ENCODE peak calls at places on chromosomes 2 and 18, in eight cellular contexts. O, I, F, A, X, U, W and M are unnamed samples.

GRCh38 chr2:204505946-204506345 is 39.3 kb upstream of the PARD3B start:
- DNase-seq in W (no peak), I (no peak), X (no peak), A (peak), O (peak), F (peak), U (no peak), M (no peak)

GRCh38 chr18:58140366-58141325 is 96.6 kb downstream of the NEDD4L start:
- DNase-seq in A (no peak), I (no peak), F (peak), X (no peak), U (no peak), O (no peak), W (no peak), M (no peak)

GRCh38 chr2:224143521-224143920 is 104.4 kb upstream of the SERPINE2 start:
- DNase-seq in U (no peak), F (no peak), A (no peak), O (peak), X (no peak), W (no peak), I (no peak), M (no peak)

GRCh38 chr18:22348521-22349316 is 69.0 kb downstream of the CTAGE1 start:
- DNase-seq in W (no peak), O (peak), A (peak), U (peak), X (no peak), F (peak), I (peak), M (no peak)

GRCh38 chr2:100820346-100821254 is 661 bp downstream of the NPAS2 start:
- DNase-seq in F (no peak), A (no peak), U (peak), I (peak), X (no peak), W (no peak), O (no peak), M (no peak)

GRCh38 chr2:108621087-108621559 is 86.9 kb downstream of the LIMS1 start:
- DNase-seq in W (no peak), F (peak), I (no peak), O (no peak), A (peak), U (peak), X (no peak), M (no peak)

GRCh38 chr2:172456002-172456401 is 28.6 kb downstream of the ITGA6 start:
- DNase-seq in W (no peak), F (no peak), U (peak), X (no peak), A (no peak), O (no peak), I (no peak), M (no peak)

GRCh38 chr18:26840965-26841364 is 24.5 kb downstream of the AQP4 start:
- DNase-seq in X (no peak), U (no peak), W (no peak), F (no peak), O (no peak), I (no peak), A (no peak), M (no peak)

GRCh38 chr2:55618649-55619055 is 1.2 kb upstream of the PPP4R3B start:
- DNase-seq in O (peak), U (peak), W (no peak), I (peak), F (peak), X (peak), A (peak), M (no peak)

GRCh38 chr2:163132850-163133249 is 294.3 kb upstream of the KCNH7 start:
- DNase-seq in F (peak), O (peak), U (no peak), I (no peak), X (peak), W (no peak), A (peak), M (no peak)

GRCh38 chr2:157181234-157181633 is 76.3 kb upstream of the GALNT5 start:
- DNase-seq in A (no peak), X (no peak), U (no peak), I (no peak), O (peak), W (no peak), F (no peak), M (no peak)

GRCh38 chr2:29478641-29479040 is 363.4 kb downstream of the CLIP4 start:
- DNase-seq in I (no peak), U (no peak), X (no peak), F (no peak), W (no peak), O (no peak), A (no peak), M (no peak)

GRCh38 chr2:27152796-27153464 is 4.1 kb downstream of the TCF23 start:
- DNase-seq in I (no peak), F (peak), X (no peak), W (no peak), A (no peak), O (peak), U (peak), M (no peak)

GRCh38 chr2:145593280-145593679 is 1073.4 kb upstream of the ZEB2 start:
- DNase-seq in W (no peak), O (no peak), F (no peak), U (no peak), X (no peak), I (no peak), A (no peak), M (no peak)

GRCh38 chr2:99662761-99663341 is 173.0 kb upstream of the REV1 start:
- DNase-seq in U (no peak), O (peak), W (peak), X (no peak), A (peak), F (peak), I (peak), M (peak)

GRCh38 chr2:206982360-206982759 is 43.0 kb downstream of the CPO start:
- DNase-seq in U (no peak), I (no peak), X (no peak), A (no peak), F (no peak), W (no peak), O (no peak), M (no peak)

GRCh38 chr2:62071126-62071598 is 124.8 kb upstream of the B3GNT2 start:
- DNase-seq in U (no peak), F (peak), X (no peak), I (no peak), O (peak), W (no peak), A (no peak), M (no peak)

GRCh38 chr2:240145461-240145860 is 5.0 kb upstream of the OTOS start:
- DNase-seq in X (no peak), I (no peak), O (no peak), F (no peak), U (no peak), W (no peak), A (no peak), M (no peak)

GRCh38 chr2:85635636-85636035 is 19.6 kb downstream of the USP39 start:
- DNase-seq in F (peak), W (no peak), I (no peak), U (no peak), O (peak), X (no peak), A (no peak), M (no peak)

GRCh38 chr2:238856713-238857567 is 9.1 kb downstream of the TWIST2 start:
- DNase-seq in X (no peak), W (no peak), O (no peak), I (no peak), A (no peak), U (no peak), F (peak), M (peak)

GRCh38 chr2:4354678-4355077 is 651.3 kb downstream of the DCDC2C start:
- DNase-seq in W (no peak), O (no peak), U (peak), I (no peak), X (no peak), A (no peak), F (no peak), M (no peak)

GRCh38 chr2:24515335-24515734 is 24.3 kb downstream of the NCOA1 start:
- DNase-seq in X (no peak), U (no peak), O (peak), A (no peak), W (no peak), I (no peak), F (peak), M (no peak)

GRCh38 chr2:114389021-114389420 is 53.4 kb upstream of the DPP10 start:
- DNase-seq in U (no peak), W (no peak), I (no peak), F (no peak), X (no peak), O (no peak), A (no peak), M (no peak)

GRCh38 chr18:22983175-22983574 is 50.0 kb downstream of the RBBP8 start:
- DNase-seq in F (peak), U (no peak), W (no peak), X (peak), O (peak), A (peak), I (no peak), M (no peak)

GRCh38 chr2:73020306-73020656 is 51.2 kb downstream of the SFXN5 start:
- DNase-seq in O (no peak), I (no peak), W (no peak), X (no peak), A (no peak), F (no peak), U (no peak), M (peak)

GRCh38 chr2:16487686-16488085 is 177.9 kb downstream of the CYRIA start:
- DNase-seq in W (no peak), A (peak), U (peak), O (no peak), I (no peak), F (no peak), X (peak), M (no peak)

GRCh38 chr2:168336786-168337388 is 89.5 kb upstream of the STK39 start:
- DNase-seq in O (peak), W (no peak), X (no peak), I (no peak), F (no peak), A (no peak), U (peak), M (no peak)

GRCh38 chr18:35039633-35040032 is 1.6 kb upstream of the MAPRE2 start:
- DNase-seq in U (no peak), A (no peak), X (no peak), O (peak), F (peak), I (no peak), W (no peak), M (no peak)

GRCh38 chr2:113672297-113672696 is 45.2 kb downstream of the RABL2A start:
- DNase-seq in O (no peak), A (no peak), U (no peak), I (no peak), W (no peak), F (no peak), X (no peak), M (no peak)

GRCh38 chr2:9879455-9880194 is 36.4 kb downstream of the TAF1B start:
- DNase-seq in X (no peak), F (no peak), W (no peak), I (no peak), A (no peak), U (no peak), O (no peak), M (no peak)

GRCh38 chr2:35292269-35292668 is 1063.3 kb upstream of the CRIM1 start:
- DNase-seq in W (no peak), O (no peak), I (no peak), U (no peak), F (no peak), A (no peak), X (no peak), M (no peak)

GRCh38 chr2:11784747-11785610 is 38.5 kb downstream of the LPIN1 start:
- DNase-seq in X (peak), I (peak), U (peak), W (no peak), O (peak), F (peak), A (peak), M (no peak)

GRCh38 chr2:15706424-15706823 is 114.8 kb downstream of the DDX1 start:
- DNase-seq in X (no peak), U (no peak), W (no peak), O (no peak), A (no peak), I (no peak), F (no peak), M (no peak)

GRCh38 chr2:171515672-171516298 is 6.5 kb upstream of the CYBRD1 start:
- DNase-seq in U (peak), A (peak), O (peak), X (no peak), F (peak), W (no peak), I (no peak), M (no peak)

GRCh38 chr18:5197032-5197434 is at the start of gene AKAIN1:
- DNase-seq in X (peak), I (peak), F (peak), U (peak), A (peak), W (no peak), O (peak), M (peak)

GRCh38 chr2:202932425-202933138 is 20.5 kb downstream of the CARF start:
- DNase-seq in O (peak), I (no peak), X (no peak), F (peak), U (peak), W (peak), A (peak), M (peak)